ENCODE peak calls at places on chromosomes 13 and 19, in five cellular contexts. V is bronchial epithelial cell, B is ELR, W is activated T-cell treated with anti-CD3 and anti-CD28 coated beads for 1 hour, I is NCI-H748 treated with DMSO at 0.1 percent for 48 hours. N is an unnamed sample.

GRCh38 chr13:60811581-60811980 is 414.6 kb downstream of the TDRD3 start:
- DNase-seq in B (no peak), V (peak; percentile 82), I (no peak), W (no peak), N (no peak)

GRCh38 chr19:10568444-10568825 is 344 bp downstream of the CDKN2D start:
- DNase-seq in I (no peak), B (peak; percentile 37), W (peak; percentile 54), V (peak; percentile 33), N (peak; percentile 83)

GRCh38 chr19:38647966-38648788 is 728 bp downstream of the ACTN4 start:
- DNase-seq in B (peak; percentile 18), W (no peak), I (no peak), V (no peak), N (no peak)

GRCh38 chr19:32362318-32362691 is 16.9 kb downstream of the ZNF507 start:
- DNase-seq in I (no peak), W (no peak), B (no peak), V (no peak), N (no peak)

GRCh38 chr13:113535381-113535781 is 44.9 kb upstream of the DCUN1D2 start:
- DNase-seq in B (no peak), V (no peak), I (peak; percentile 40), W (no peak), N (no peak)

GRCh38 chr19:58361900-58362271 is 665 bp downstream of the ZNF497 start:
- DNase-seq in I (no peak), W (no peak), B (peak; percentile 54), V (no peak), N (peak; percentile 29)

GRCh38 chr13:84605927-84606326 is 723.7 kb upstream of the SLITRK1 start:
- DNase-seq in B (no peak), V (no peak), W (no peak), I (no peak), N (no peak)

GRCh38 chr19:38134538-38135149 is 89.4 kb downstream of the DPF1 start:
- DNase-seq in W (no peak), I (no peak), B (peak; percentile 63), V (peak; percentile 50), N (no peak)

GRCh38 chr19:13979224-13979623 is 26.9 kb downstream of the RFX1 start:
- DNase-seq in I (no peak), V (no peak), W (no peak), B (no peak), N (no peak)

GRCh38 chr19:6890421-6890913 is 3.1 kb downstream of the ADGRE1 start:
- DNase-seq in B (no peak), V (no peak), W (no peak), I (no peak), N (peak; percentile 2)

GRCh38 chr13:113152894-113153809 is 5.3 kb upstream of the PROZ start:
- DNase-seq in I (peak; percentile 34), B (no peak), W (no peak), V (no peak), N (no peak)

GRCh38 chr13:75256922-75257321 is 225.0 kb downstream of the TBC1D4 start:
- DNase-seq in I (no peak), W (no peak), B (peak; percentile 44), V (peak; percentile 85), N (no peak)

GRCh38 chr13:34971473-34971872 is 29.4 kb downstream of the NBEA start:
- DNase-seq in W (no peak), B (no peak), I (no peak), V (no peak), N (no peak)

GRCh38 chr13:27362064-27362751 is 62.2 kb upstream of the GTF3A start:
- DNase-seq in V (peak; percentile 52), W (peak; percentile 68), I (peak; percentile 98), B (peak; percentile 82), N (peak; percentile 79)

GRCh38 chr13:25827986-25828385 is 223.8 kb downstream of the SHISA2 start:
- DNase-seq in B (no peak), W (no peak), V (no peak), I (no peak), N (no peak)

GRCh38 chr13:51624207-51624606 is 39.9 kb downstream of the WDFY2 start:
- DNase-seq in I (no peak), V (no peak), B (no peak), W (no peak), N (no peak)

GRCh38 chr13:107069107-107069776 is 501.3 kb upstream of the ARGLU1 start:
- DNase-seq in W (no peak), I (no peak), V (no peak), B (no peak), N (no peak)

GRCh38 chr19:13982773-13983172 is 23.3 kb downstream of the RFX1 start:
- DNase-seq in V (no peak), B (no peak), I (no peak), W (no peak), N (no peak)

GRCh38 chr13:44365899-44366298 is 7.7 kb upstream of the SERP2 start:
- DNase-seq in I (no peak), W (no peak), V (no peak), B (no peak), N (no peak)

GRCh38 chr13:76711515-76712182 is 174.6 kb downstream of the KCTD12 start:
- DNase-seq in I (no peak), V (peak; percentile 44), W (no peak), B (peak; percentile 86), N (no peak)

GRCh38 chr19:37886571-37886970 is 19.8 kb downstream of the WDR87 start:
- DNase-seq in V (no peak), W (no peak), I (no peak), B (no peak), N (no peak)

GRCh38 chr19:31232220-31232619 is 117.0 kb downstream of the TSHZ3 start:
- DNase-seq in I (no peak), V (no peak), B (peak; percentile 22), W (no peak), N (no peak)

N was measured in naive thymus-derived CD8-positive, alpha-beta T cell.